ENCODE peak calls at places on chromosomes 12 and 14, in four cellular contexts. Q, G, D and U are unnamed samples.

GRCh38 chr14:75711796-75712211 is 50.8 kb downstream of the TTLL5 start:
- DNase-seq in Q (peak), G (peak), D (peak), U (peak)

GRCh38 chr14:35202195-35202594 is 79.8 kb downstream of the PRORP start:
- DNase-seq in Q (no peak), G (no peak), D (no peak), U (no peak)

GRCh38 chr12:64800640-64801039 is 23.8 kb upstream of the TBC1D30 start:
- DNase-seq in Q (no peak), G (no peak), D (no peak), U (no peak)

GRCh38 chr14:94098359-94098758 is 12.2 kb upstream of the IFI27 start:
- DNase-seq in Q (no peak), G (no peak), D (no peak), U (no peak)

GRCh38 chr12:79725987-79726386 is 35.2 kb upstream of the PAWR start:
- DNase-seq in Q (no peak), G (peak), D (no peak), U (no peak)

GRCh38 chr14:100384819-100385813 is 62.0 kb downstream of the SLC25A47 start:
- DNase-seq in Q (no peak), G (peak), D (no peak), U (no peak)

GRCh38 chr14:56587701-56588100 is 8.1 kb downstream of the TMEM260 start:
- DNase-seq in Q (no peak), G (no peak), D (no peak), U (no peak)

GRCh38 chr12:5587701-5588100 is 155.8 kb downstream of the NTF3 start:
- DNase-seq in Q (no peak), G (no peak), D (no peak), U (no peak)

GRCh38 chr12:45363903-45364302 is 148.0 kb downstream of the ANO6 start:
- DNase-seq in Q (no peak), G (no peak), D (no peak), U (no peak)

GRCh38 chr14:76484355-76484754 is 108.4 kb downstream of the ESRRB start:
- DNase-seq in Q (no peak), G (no peak), D (no peak), U (no peak)

GRCh38 chr12:106634206-106634605 is 51.4 kb downstream of the RFX4 start:
- DNase-seq in Q (no peak), G (no peak), D (no peak), U (no peak)

GRCh38 chr14:100306256-100306505 is at the start of gene SLC25A29:
- DNase-seq in Q (no peak), G (no peak), D (no peak), U (no peak)

GRCh38 chr12:7079826-7080125 is 12.5 kb downstream of the C1R start:
- DNase-seq in Q (no peak), G (peak), D (no peak), U (no peak)

GRCh38 chr14:24398943-24399801 is at the start of gene NYNRIN:
- DNase-seq in Q (no peak), G (no peak), D (peak), U (peak)

GRCh38 chr14:51094901-51095853 is at the start of gene TRIM9:
- DNase-seq in Q (peak), G (peak), D (peak), U (peak)

GRCh38 chr12:3379079-3379478 is 111.9 kb upstream of the PRMT8 start:
- DNase-seq in Q (no peak), G (no peak), D (no peak), U (no peak)

GRCh38 chr12:32535260-32535999 is 136.1 kb downstream of the FGD4 start:
- DNase-seq in Q (peak), G (peak), D (peak), U (peak)

GRCh38 chr12:6684609-6685008 is 4.6 kb downstream of the ZNF384 start:
- DNase-seq in Q (no peak), G (peak), D (no peak), U (peak)

GRCh38 chr14:23916446-23916845 is 37.1 kb upstream of the DHRS4 start:
- DNase-seq in Q (no peak), G (no peak), D (no peak), U (no peak)

GRCh38 chr14:106518054-106518943 is 991.9 kb downstream of the TMEM121 start:
- DNase-seq in Q (peak), G (no peak), D (peak), U (peak)

GRCh38 chr14:35504260-35504659 is 29.7 kb upstream of the INSM2 start:
- DNase-seq in Q (no peak), G (no peak), D (no peak), U (no peak)

GRCh38 chr12:99043319-99043914 is 398.3 kb downstream of the APAF1 start:
- DNase-seq in Q (peak), G (peak), D (peak), U (peak)

GRCh38 chr14:22748691-22749090 is 17.8 kb upstream of the OXA1L start:
- DNase-seq in Q (no peak), G (no peak), D (no peak), U (no peak)

GRCh38 chr12:116370004-116370404 is 92.5 kb upstream of the MED13L start:
- DNase-seq in Q (no peak), G (peak), D (no peak), U (no peak)

GRCh38 chr12:27367078-27367477 is 34.4 kb downstream of the BMAL2 start:
- DNase-seq in Q (no peak), G (peak), D (no peak), U (no peak)

GRCh38 chr14:57962293-57962996 is 96.6 kb upstream of the SLC35F4 start:
- DNase-seq in Q (no peak), G (no peak), D (no peak), U (peak)

GRCh38 chr12:120771097-120771496 is 45.5 kb downstream of the ACADS start:
- DNase-seq in Q (no peak), G (no peak), D (no peak), U (no peak)

GRCh38 chr12:120774169-120774916 is 48.7 kb downstream of the ACADS start:
- DNase-seq in Q (no peak), G (no peak), D (no peak), U (no peak)

DNA sequence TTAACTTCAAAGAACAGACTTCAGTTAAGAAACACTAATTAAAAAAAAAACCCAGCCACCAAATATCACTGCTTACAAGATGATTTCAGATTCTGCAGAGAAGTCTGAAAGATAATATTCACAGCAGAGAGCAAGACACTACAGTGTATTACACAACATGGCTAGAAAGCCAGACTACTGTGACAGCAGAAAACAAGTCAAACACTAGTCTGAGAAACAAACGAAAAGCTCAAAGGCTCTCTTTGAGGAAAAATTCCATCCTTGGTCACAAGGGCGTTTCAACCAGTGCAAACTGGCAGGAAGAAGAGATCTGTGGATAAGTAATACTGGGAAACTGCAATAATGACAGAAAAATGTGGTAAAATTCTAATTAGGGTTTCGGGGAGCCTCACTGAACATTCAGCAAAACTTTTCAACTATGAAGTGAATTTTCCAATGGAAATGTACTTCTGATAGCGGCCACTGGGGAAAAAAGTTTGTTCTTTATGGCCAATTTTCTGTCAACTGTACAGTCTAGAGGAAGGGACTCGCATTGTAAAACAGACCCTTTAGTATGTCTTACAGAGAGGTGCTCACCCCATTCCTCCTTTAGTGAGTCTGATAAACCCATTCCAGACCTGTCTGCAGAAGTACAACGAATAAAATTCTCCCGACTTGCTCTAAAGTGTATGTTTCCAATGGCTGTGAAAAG is 50.4 kb downstream of the ACADS start:
- DNase-seq in Q (no peak), G (no peak), D (no peak), U (no peak)
- TF ChIP-seq CTCF in Q (no peak), G (no peak), D (peak), U (peak)

DNA sequence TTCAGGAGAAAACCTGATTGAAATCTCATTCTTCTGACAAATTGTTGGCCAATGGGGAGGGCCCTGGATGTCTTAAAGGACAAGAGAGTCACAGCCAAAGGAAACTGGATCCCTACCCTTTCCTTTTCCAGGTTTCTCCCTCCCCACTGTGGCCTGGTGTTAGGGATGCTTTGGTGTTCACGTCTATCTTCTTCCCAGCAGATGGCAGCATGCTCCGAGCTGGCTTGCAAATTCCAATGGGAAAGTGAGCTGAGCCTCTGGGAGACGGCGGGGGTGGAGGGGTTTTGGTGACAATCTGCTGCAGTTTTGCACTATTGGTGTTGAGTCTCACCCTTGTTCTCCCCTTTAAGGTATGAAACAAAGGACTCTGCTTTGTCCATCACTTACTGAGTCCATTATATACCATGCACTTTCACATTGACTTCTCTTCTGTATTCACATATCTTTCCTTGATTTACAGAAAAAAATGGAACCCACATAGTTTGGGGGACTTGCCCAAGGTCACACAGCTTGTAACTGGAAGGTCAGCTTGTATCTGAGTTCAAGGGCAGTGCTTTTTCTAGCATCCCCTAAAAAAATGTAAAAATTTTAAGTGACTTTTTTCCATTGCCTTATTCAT is 39.3 kb downstream of the CCDC177 start:
- DNase-seq in Q (peak), G (peak), D (peak), U (peak)
- TF ChIP-seq CTCF in Q (peak), G (peak), D (peak), U (peak)

GRCh38 chr14:68994056-68994455 is 15.0 kb upstream of the ACTN1 start:
- DNase-seq in Q (no peak), G (no peak), D (no peak), U (no peak)
- TF ChIP-seq CTCF in Q (no peak), G (no peak), D (no peak), U (no peak)

GRCh38 chr12:42468853-42469252 is 120.7 kb downstream of the PRICKLE1 start:
- DNase-seq in Q (no peak), G (no peak), D (no peak), U (no peak)
- TF ChIP-seq CTCF in Q (no peak), G (no peak), D (no peak), U (no peak)